ENCODE peak calls at places on chromosomes 13 and 19, in seven cellular contexts. O is transverse colon, Y is ovary, N is suprapubic skin, W is stomach, V is GM12878, E is SK-N-SH. B is an unnamed sample.

GRCh38 chr19:38869160-38869835 is 8.8 kb downstream of the RINL start:
- DNase-seq in O (peak; percentile 57), Y (no peak), N (no peak), W (no peak), V (no peak), E (peak; percentile 47), B (no peak)

GRCh38 chr13:99896712-99897440 is 74.7 kb downstream of the ZIC5 start:
- DNase-seq in O (no peak), Y (no peak), N (no peak), W (no peak), V (no peak), E (no peak), B (no peak)

GRCh38 chr19:30344446-30345425 is 27.4 kb upstream of the ZNF536 start:
- DNase-seq in O (no peak), Y (no peak), N (peak; percentile 8), W (no peak), V (no peak), E (no peak), B (no peak)

GRCh38 chr13:24452044-24452443 is 60.5 kb downstream of the PARP4 start:
- DNase-seq in O (no peak), Y (no peak), N (no peak), W (no peak), V (no peak), E (no peak), B (no peak)

GRCh38 chr13:90500569-90500968 is 846.9 kb upstream of the MIR17HG start:
- DNase-seq in O (no peak), Y (no peak), N (no peak), W (no peak), V (no peak), E (no peak), B (no peak)

GRCh38 chr13:109840201-109840892 is 54.0 kb upstream of the IRS2 start:
- DNase-seq in O (no peak), Y (no peak), N (no peak), W (no peak), V (no peak), E (no peak), B (no peak)

GRCh38 chr13:71968025-71968424 is 101.0 kb upstream of the DACH1 start:
- DNase-seq in O (no peak), Y (no peak), N (no peak), W (no peak), V (no peak), E (no peak), B (no peak)

GRCh38 chr19:4140237-4140711 is 13.2 kb upstream of the CREB3L3 start:
- DNase-seq in O (peak; percentile 56), Y (no peak), N (no peak), W (no peak), V (no peak), E (peak; percentile 86), B (no peak)

GRCh38 chr19:3045885-3046603 is 16.3 kb downstream of the TLE5 start:
- DNase-seq in O (no peak), Y (peak; percentile 61), N (no peak), W (no peak), V (no peak), E (no peak), B (no peak)

GRCh38 chr13:76693086-76693485 is 193.1 kb downstream of the KCTD12 start:
- DNase-seq in O (no peak), Y (no peak), N (no peak), W (no peak), V (no peak), E (no peak), B (no peak)

GRCh38 chr19:2268480-2268830 is 12.2 kb upstream of the JSRP1 start:
- DNase-seq in O (no peak), Y (no peak), N (no peak), W (no peak), V (no peak), E (no peak), B (no peak)

GRCh38 chr19:41555752-41556151 is 20.2 kb upstream of the CEACAM21 start:
- DNase-seq in O (no peak), Y (no peak), N (no peak), W (no peak), V (no peak), E (no peak), B (no peak)

GRCh38 chr13:51623473-51623872 is 39.2 kb downstream of the WDFY2 start:
- DNase-seq in O (no peak), Y (no peak), N (no peak), W (no peak), V (no peak), E (no peak), B (no peak)

GRCh38 chr13:22926176-22927007 is 254.4 kb upstream of the SGCG start:
- DNase-seq in O (peak; percentile 67), Y (peak; percentile 88), N (peak; percentile 84), W (no peak), V (no peak), E (no peak), B (peak; percentile 41)

GRCh38 chr19:6568010-6568411 is 22.9 kb downstream of the CD70 start:
- DNase-seq in O (no peak), Y (no peak), N (no peak), W (no peak), V (no peak), E (no peak), B (no peak)

GRCh38 chr13:25217023-25217909 is 45.2 kb upstream of the AMER2 start:
- DNase-seq in O (no peak), Y (no peak), N (no peak), W (no peak), V (no peak), E (no peak), B (no peak)

GRCh38 chr13:107025991-107026390 is 458.1 kb upstream of the ARGLU1 start:
- DNase-seq in O (no peak), Y (no peak), N (no peak), W (no peak), V (no peak), E (no peak), B (no peak)

GRCh38 chr13:33154911-33155310 is 130.6 kb downstream of the STARD13 start:
- DNase-seq in O (no peak), Y (no peak), N (no peak), W (no peak), V (no peak), E (no peak), B (no peak)

GRCh38 chr13:37656247-37656940 is 57.8 kb upstream of the POSTN start:
- DNase-seq in O (no peak), Y (no peak), N (no peak), W (no peak), V (no peak), E (no peak), B (no peak)

GRCh38 chr19:49746206-49746958 is 16.7 kb downstream of the TSKS start:
- DNase-seq in O (peak; percentile 41), Y (peak; percentile 74), N (peak; percentile 75), W (peak; percentile 29), V (no peak), E (peak; percentile 81), B (no peak)

GRCh38 chr19:48194041-48194871 is 23.8 kb downstream of the ZSWIM9 start:
- DNase-seq in O (no peak), Y (no peak), N (no peak), W (no peak), V (no peak), E (peak; percentile 34), B (no peak)

GRCh38 chr19:35107541-35107939 is 8.1 kb upstream of the FXYD3 start:
- DNase-seq in O (peak; percentile 78), Y (no peak), N (no peak), W (peak; percentile 72), V (no peak), E (no peak), B (peak; percentile 57)

GRCh38 chr13:83557845-83558244 is 324.4 kb downstream of the SLITRK1 start:
- DNase-seq in O (no peak), Y (no peak), N (no peak), W (no peak), V (no peak), E (no peak), B (no peak)
- H3K4me1 ChIP-seq in O (no peaks in the 10 kb centered on the region), Y (no peaks in the 10 kb centered on the region), N (no peaks in the 10 kb centered on the region), W (no peaks in the 10 kb centered on the region), V (no peaks in the 10 kb centered on the region), E (no peaks in the 10 kb centered on the region), B (no peaks in the 10 kb centered on the region)

DNA sequence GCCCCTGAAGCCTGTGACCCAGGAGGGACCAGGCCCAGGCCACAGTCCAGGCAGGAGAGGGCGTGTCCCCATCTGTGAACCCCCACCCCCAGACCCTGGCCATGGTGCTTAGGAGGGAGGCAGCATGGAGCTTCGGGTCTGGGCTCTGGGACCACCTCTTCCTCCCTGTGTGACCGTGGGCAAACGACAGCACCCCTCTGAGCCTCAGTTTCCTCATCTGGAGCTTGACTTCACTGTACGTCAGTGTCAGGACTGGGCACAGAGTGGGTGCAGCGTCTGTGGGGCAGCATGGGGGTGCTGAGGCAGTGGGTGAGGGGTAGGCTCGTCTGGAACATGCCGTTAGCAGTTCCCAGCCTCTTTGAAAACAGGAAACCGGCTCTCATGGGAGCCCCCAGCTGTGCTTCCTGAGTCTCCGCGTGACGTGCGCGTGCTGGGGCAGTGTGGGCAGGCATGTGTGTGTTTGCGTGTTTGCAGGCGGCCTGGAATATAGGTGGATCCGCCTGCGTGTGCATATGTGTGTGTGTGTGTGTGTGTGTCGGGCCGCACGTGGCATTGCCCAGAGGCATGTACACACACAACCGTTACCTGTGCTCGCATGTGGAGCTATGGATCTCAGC is 15.7 kb downstream of the ARRDC2 start:
- DNase-seq in O (peak; percentile 78), Y (no peak), N (peak; percentile 86), W (peak; percentile 64), V (no peak), E (no peak), B (peak; percentile 89)
- H3K4me3 ChIP-seq in O (no peak overlapping the region), Y (no peak overlapping the region), N (no peak overlapping the region), W (no peak overlapping the region), V (peak overlapping the region; percentile 66), E (no peak overlapping the region), B (no peak overlapping the region)

GRCh38 chr13:39397221-39397620 is 205.8 kb downstream of the LHFPL6 start:
- DNase-seq in O (no peak), Y (no peak), N (no peak), W (no peak), V (no peak), E (no peak), B (no peak)
- TF ChIP-seq EP300 in O (no peak), Y (no peak), N (no peak), W (no peak), V (no peak), E (no peak), B (no peak)

GRCh38 chr19:15274477-15274876 is 42.2 kb upstream of the EPHX3 start:
- DNase-seq in O (no peak), Y (no peak), N (no peak), W (no peak), V (no peak), E (no peak), B (no peak)

GRCh38 chr19:15279326-15279904 is 47.2 kb upstream of the EPHX3 start:
- DNase-seq in O (no peak), Y (no peak), N (no peak), W (no peak), V (no peak), E (no peak), B (no peak)

GRCh38 chr19:15280915-15281683 is 48.9 kb upstream of the EPHX3 start:
- DNase-seq in O (peak; percentile 69), Y (peak; percentile 79), N (peak; percentile 89), W (peak; percentile 75), V (no peak), E (peak; percentile 70), B (peak; percentile 75)

GRCh38 chr19:15280048-15280725 is 47.9 kb upstream of the EPHX3 start:
- DNase-seq in O (no peak), Y (no peak), N (no peak), W (no peak), V (no peak), E (no peak), B (no peak)

DNA sequence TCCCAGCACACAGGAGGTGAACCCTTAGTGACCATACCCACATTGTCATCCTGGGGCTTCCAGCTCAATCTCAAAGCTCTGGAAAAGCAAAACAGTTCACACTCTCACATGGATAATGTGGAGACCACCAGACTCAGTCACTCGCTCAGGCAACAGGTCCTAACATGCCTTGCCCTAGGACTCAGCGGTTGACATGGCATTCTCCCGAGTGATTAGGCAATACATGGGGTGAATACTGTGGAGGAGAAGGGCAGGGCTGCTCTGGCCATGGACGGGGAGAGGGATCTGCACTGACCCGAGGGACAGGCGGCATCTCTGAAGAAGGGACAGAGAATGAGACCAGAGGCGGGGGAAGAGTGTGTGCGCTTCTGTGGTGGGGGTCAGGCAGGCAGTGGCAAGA is 44.4 kb upstream of the EPHX3 start:
- DNase-seq in O (no peak), Y (no peak), N (no peak), W (no peak), V (no peak), E (no peak), B (no peak)
- H3K4me1 ChIP-seq in O (peaks cover 56% of the 10 kb centered on the region), Y (peaks cover 55% of the 10 kb centered on the region), N (peaks cover 87% of the 10 kb centered on the region), W (peaks cover 89% of the 10 kb centered on the region), V (peaks cover 3% of the 10 kb centered on the region), E (peaks cover 62% of the 10 kb centered on the region), B (peaks cover 72% of the 10 kb centered on the region)